ENCODE peak calls at places on chromosome 14, in four cellular contexts. One of them, this sample, is unnamed.

GRCh38 chr14:91387135-91387849 is 30.3 kb downstream of the CCDC88C start:
- DNase-seq in right atrium auricular region: no peak
- DNase-seq in heart left ventricle: no peak
- DNase-seq in body of pancreas: no peak
- DNase-seq in this sample: no peak

GRCh38 chr14:38143651-38144505 is 63.8 kb upstream of the SSTR1 start:
- DNase-seq in right atrium auricular region: no peak
- DNase-seq in heart left ventricle: no peak
- DNase-seq in body of pancreas: no peak
- DNase-seq in this sample: no peak

GRCh38 chr14:76929927-76930326 is 98.6 kb downstream of the IRF2BPL start:
- DNase-seq in right atrium auricular region: no peak
- DNase-seq in body of pancreas: no peak
- DNase-seq in heart left ventricle: no peak
- DNase-seq in this sample: peak; percentile 56

GRCh38 chr14:90778468-90779255 is 37.6 kb downstream of the TTC7B start:
- DNase-seq in body of pancreas: no peak
- DNase-seq in right atrium auricular region: no peak
- DNase-seq in heart left ventricle: no peak
- DNase-seq in this sample: no peak

GRCh38 chr14:90188588-90188987 is 67.8 kb upstream of the PSMC1 start:
- DNase-seq in right atrium auricular region: no peak
- DNase-seq in body of pancreas: no peak
- DNase-seq in heart left ventricle: no peak
- DNase-seq in this sample: no peak

GRCh38 chr14:105303949-105304348 is 3.1 kb upstream of the BRF1 start:
- DNase-seq in body of pancreas: no peak
- DNase-seq in heart left ventricle: no peak
- DNase-seq in right atrium auricular region: no peak
- DNase-seq in this sample: no peak

GRCh38 chr14:63672417-63673180 is 30.9 kb upstream of the WDR89 start:
- DNase-seq in body of pancreas: no peak
- DNase-seq in heart left ventricle: no peak
- DNase-seq in right atrium auricular region: no peak
- DNase-seq in this sample: no peak

GRCh38 chr14:21525571-21525970 is 575 bp downstream of the SALL2 start:
- DNase-seq in heart left ventricle: no peak
- DNase-seq in body of pancreas: no peak
- DNase-seq in right atrium auricular region: no peak
- DNase-seq in this sample: no peak

GRCh38 chr14:43475762-43476161 is 1031.3 kb downstream of the FSCB start:
- DNase-seq in right atrium auricular region: no peak
- DNase-seq in body of pancreas: no peak
- DNase-seq in heart left ventricle: no peak
- DNase-seq in this sample: no peak

GRCh38 chr14:91373591-91374245 is 43.9 kb downstream of the CCDC88C start:
- DNase-seq in right atrium auricular region: no peak
- DNase-seq in body of pancreas: no peak
- DNase-seq in heart left ventricle: no peak
- DNase-seq in this sample: peak; percentile 88

GRCh38 chr14:50658203-50658602 is 9.9 kb downstream of the SAV1 start:
- DNase-seq in right atrium auricular region: no peak
- DNase-seq in body of pancreas: no peak
- DNase-seq in heart left ventricle: no peak
- DNase-seq in this sample: no peak

GRCh38 chr14:70359076-70359424 is 433 bp downstream of the COX16 start:
- DNase-seq in heart left ventricle: no peak
- DNase-seq in right atrium auricular region: no peak
- DNase-seq in body of pancreas: no peak
- DNase-seq in this sample: no peak

GRCh38 chr14:69317780-69318179 is 57.8 kb downstream of the GALNT16 start:
- DNase-seq in body of pancreas: no peak
- DNase-seq in right atrium auricular region: no peak
- DNase-seq in heart left ventricle: no peak
- DNase-seq in this sample: no peak

GRCh38 chr14:54025661-54026060 is 69.0 kb upstream of the BMP4 start:
- DNase-seq in right atrium auricular region: no peak
- DNase-seq in body of pancreas: no peak
- DNase-seq in heart left ventricle: no peak
- DNase-seq in this sample: no peak

GRCh38 chr14:89240414-89240813 is 176.6 kb downstream of the FOXN3 start:
- DNase-seq in right atrium auricular region: no peak
- DNase-seq in body of pancreas: no peak
- DNase-seq in heart left ventricle: no peak
- DNase-seq in this sample: no peak

GRCh38 chr14:89320381-89321000 is 96.5 kb downstream of the FOXN3 start:
- DNase-seq in heart left ventricle: no peak
- DNase-seq in body of pancreas: no peak
- DNase-seq in right atrium auricular region: no peak
- DNase-seq in this sample: no peak

GRCh38 chr14:95701846-95702221 is 12.1 kb downstream of the TCL1A start:
- DNase-seq in heart left ventricle: no peak
- DNase-seq in right atrium auricular region: no peak
- DNase-seq in body of pancreas: no peak
- DNase-seq in this sample: no peak

GRCh38 chr14:33800735-33801163 is 150.1 kb downstream of the EGLN3 start:
- DNase-seq in body of pancreas: no peak
- DNase-seq in heart left ventricle: no peak
- DNase-seq in right atrium auricular region: no peak
- DNase-seq in this sample: no peak

GRCh38 chr14:44970907-44971306 is 8.9 kb downstream of the TOGARAM1 start:
- DNase-seq in right atrium auricular region: no peak
- DNase-seq in body of pancreas: no peak
- DNase-seq in heart left ventricle: no peak
- DNase-seq in this sample: no peak

GRCh38 chr14:91280129-91280528 is 35.6 kb upstream of the GPR68 start:
- DNase-seq in right atrium auricular region: no peak
- DNase-seq in body of pancreas: no peak
- DNase-seq in heart left ventricle: no peak
- DNase-seq in this sample: no peak

GRCh38 chr14:96215845-96216244 is 11.2 kb downstream of the BDKRB2 start:
- DNase-seq in right atrium auricular region: no peak
- DNase-seq in heart left ventricle: no peak
- DNase-seq in body of pancreas: no peak
- DNase-seq in this sample: no peak

GRCh38 chr14:36264595-36264994 is 55.8 kb downstream of the MBIP start:
- DNase-seq in heart left ventricle: no peak
- DNase-seq in right atrium auricular region: no peak
- DNase-seq in body of pancreas: no peak
- DNase-seq in this sample: no peak

GRCh38 chr14:98444077-98444476 is 827.9 kb downstream of the BCL11B start:
- DNase-seq in body of pancreas: no peak
- DNase-seq in heart left ventricle: no peak
- DNase-seq in right atrium auricular region: no peak
- DNase-seq in this sample: peak; percentile 89

GRCh38 chr14:104931771-104932675 is 7.3 kb downstream of the PLD4 start:
- DNase-seq in body of pancreas: no peak
- DNase-seq in heart left ventricle: peak; percentile 30
- DNase-seq in right atrium auricular region: no peak
- DNase-seq in this sample: no peak

GRCh38 chr14:97177016-97177415 is 379.8 kb downstream of the VRK1 start:
- DNase-seq in body of pancreas: no peak
- DNase-seq in heart left ventricle: no peak
- DNase-seq in right atrium auricular region: no peak
- DNase-seq in this sample: peak; percentile 61

GRCh38 chr14:25680934-25681333 is 631.0 kb upstream of the STXBP6 start:
- DNase-seq in right atrium auricular region: no peak
- DNase-seq in body of pancreas: no peak
- DNase-seq in heart left ventricle: no peak
- DNase-seq in this sample: no peak

GRCh38 chr14:77542349-77543239 is 44.0 kb upstream of the ISM2 start:
- DNase-seq in heart left ventricle: no peak
- DNase-seq in right atrium auricular region: no peak
- DNase-seq in body of pancreas: no peak
- DNase-seq in this sample: no peak

GRCh38 chr14:57889245-57889644 is 23.4 kb upstream of the SLC35F4 start:
- DNase-seq in heart left ventricle: peak; percentile 77
- DNase-seq in body of pancreas: no peak
- DNase-seq in right atrium auricular region: peak; percentile 70
- DNase-seq in this sample: no peak

GRCh38 chr14:89598548-89599186 is 181.6 kb upstream of the FOXN3 start:
- DNase-seq in heart left ventricle: no peak
- DNase-seq in right atrium auricular region: no peak
- DNase-seq in body of pancreas: no peak
- DNase-seq in this sample: no peak

DNA sequence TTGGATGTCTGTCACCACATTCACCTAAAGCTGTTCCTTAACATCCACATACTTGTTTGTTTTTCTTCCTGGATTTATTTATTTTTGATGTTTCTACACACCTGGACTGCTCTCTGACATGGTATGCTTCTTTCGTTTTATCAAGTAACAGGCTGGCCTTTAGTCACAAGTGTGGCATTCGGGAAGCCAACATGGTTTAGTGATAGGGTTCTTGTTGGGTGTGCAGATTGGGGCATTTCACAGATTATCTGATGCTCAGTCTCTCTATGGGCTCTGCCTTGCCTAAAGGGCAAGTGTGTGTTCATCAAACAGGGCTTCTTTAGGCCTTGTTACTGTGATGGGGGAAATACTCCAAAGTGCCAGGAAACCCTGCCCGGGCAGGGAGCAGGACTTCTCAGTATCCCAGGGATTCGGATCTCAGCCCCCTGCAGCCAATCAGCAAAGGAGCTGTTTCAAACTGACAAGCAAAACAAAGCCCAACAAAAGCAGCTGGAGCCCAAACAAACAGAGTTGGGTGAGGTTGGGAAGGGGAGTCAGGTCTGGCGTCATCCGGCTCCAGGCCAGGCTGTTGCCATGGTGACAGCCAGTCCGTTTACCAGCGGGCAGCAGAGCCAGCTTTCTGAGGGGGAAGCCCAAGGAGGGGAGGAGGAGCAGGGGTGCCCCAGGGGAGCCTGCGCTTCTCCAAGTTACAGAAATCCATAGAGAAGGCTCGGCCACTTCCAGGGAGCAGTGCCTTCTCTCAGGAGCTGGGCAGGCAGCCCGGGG is 31.8 kb downstream of the FOS start:
- DNase-seq in right atrium auricular region: peak; percentile 97
- DNase-seq in body of pancreas: peak; percentile 84
- DNase-seq in heart left ventricle: peak; percentile 92
- DNase-seq in this sample: no peak
- H3K27ac ChIP-seq in right atrium auricular region: peak overlapping the region; percentile 73
- H3K27ac ChIP-seq in body of pancreas: peak overlapping the region; percentile 61
- H3K27ac ChIP-seq in heart left ventricle: peak overlapping the region; percentile 74
- H3K27ac ChIP-seq in this sample: no peak overlapping the region

DNA sequence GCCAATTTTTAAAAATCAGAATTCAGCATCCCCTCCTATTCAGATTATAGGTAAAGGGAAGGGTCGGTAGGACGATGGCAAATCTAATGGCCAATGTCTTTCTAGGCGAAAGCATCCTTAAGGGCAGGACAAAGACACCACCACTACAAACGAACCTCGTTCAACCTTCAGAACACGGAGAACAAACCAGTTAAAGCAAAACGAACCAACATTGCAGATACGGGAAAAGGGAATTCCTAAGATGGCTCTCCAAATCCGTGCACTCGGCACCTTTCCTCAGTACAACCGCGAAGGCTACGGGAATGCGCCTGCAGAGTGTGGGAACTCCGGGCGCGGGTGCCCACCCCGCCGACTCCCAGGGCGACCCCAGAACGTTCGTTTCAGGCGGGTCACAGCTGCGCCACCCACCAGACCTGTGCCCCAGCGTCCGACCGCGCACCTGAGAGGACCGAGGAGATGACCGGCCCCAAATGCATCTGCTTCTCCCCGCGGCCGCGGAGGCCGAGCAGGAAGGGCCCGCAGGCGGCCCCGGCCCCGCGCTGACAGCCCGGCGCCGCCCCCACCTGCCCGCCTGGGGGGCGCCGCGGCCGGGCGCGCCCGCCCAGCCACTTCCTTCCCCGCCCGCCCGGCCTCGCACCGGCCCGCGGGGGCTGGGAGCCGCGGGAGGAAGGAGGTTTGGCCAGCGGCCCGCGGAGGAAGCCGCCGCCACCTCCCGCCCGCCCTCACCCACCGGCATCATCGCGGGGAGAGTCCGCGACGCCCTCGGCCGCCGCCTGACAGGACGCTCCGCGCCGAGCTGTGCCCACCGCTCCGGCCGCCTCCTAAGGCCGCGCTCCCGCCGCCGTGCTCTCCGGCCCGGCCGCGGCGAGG is 571 bp downstream of the PPP1R13B start:
- DNase-seq in body of pancreas: peak; percentile 56
- DNase-seq in right atrium auricular region: no peak
- DNase-seq in heart left ventricle: peak; percentile 66
- DNase-seq in this sample: peak; percentile 6
- H3K27ac ChIP-seq in body of pancreas: peak overlapping the region; percentile 72
- H3K27ac ChIP-seq in right atrium auricular region: peak overlapping the region; percentile 90
- H3K27ac ChIP-seq in heart left ventricle: peak overlapping the region; percentile 85
- H3K27ac ChIP-seq in this sample: no peak overlapping the region

GRCh38 chr14:100307215-100308111 is 1.2 kb upstream of the SLC25A29 start:
- DNase-seq in right atrium auricular region: no peak
- DNase-seq in heart left ventricle: no peak
- DNase-seq in body of pancreas: no peak
- DNase-seq in this sample: no peak

GRCh38 chr14:100306506-100307214 is 416 bp upstream of the SLC25A29 start:
- DNase-seq in right atrium auricular region: peak; percentile 83
- DNase-seq in body of pancreas: peak; percentile 86
- DNase-seq in heart left ventricle: peak; percentile 90
- DNase-seq in this sample: peak; percentile 80

GRCh38 chr14:100305446-100306255 is 593 bp downstream of the SLC25A29 start:
- DNase-seq in body of pancreas: peak; percentile 31
- DNase-seq in right atrium auricular region: no peak
- DNase-seq in heart left ventricle: no peak
- DNase-seq in this sample: peak; percentile 51

GRCh38 chr14:100304825-100305445 is 1.3 kb downstream of the SLC25A29 start:
- DNase-seq in right atrium auricular region: peak; percentile 73
- DNase-seq in body of pancreas: peak; percentile 74
- DNase-seq in heart left ventricle: no peak
- DNase-seq in this sample: no peak

DNA sequence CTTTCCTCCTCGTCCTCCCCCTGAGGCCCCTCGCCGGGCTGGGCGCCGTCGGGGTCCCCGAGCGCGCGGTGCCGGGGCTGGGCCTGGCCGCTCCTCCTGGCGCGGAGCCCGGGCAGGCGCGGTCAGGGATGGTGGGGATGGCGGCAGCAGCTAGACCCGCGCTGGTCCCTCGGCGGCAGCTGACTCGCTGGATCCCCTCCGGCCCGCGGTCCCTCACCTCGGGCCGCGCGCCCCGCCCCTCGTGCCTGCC is at the start of gene SLC25A29:
- DNase-seq in body of pancreas: no peak
- DNase-seq in heart left ventricle: no peak
- DNase-seq in right atrium auricular region: no peak
- DNase-seq in this sample: no peak
- H3K27ac ChIP-seq in body of pancreas: peak within 1 kb of the TSS; percentile 71
- H3K27ac ChIP-seq in heart left ventricle: peak within 1 kb of the TSS; percentile 92
- H3K27ac ChIP-seq in right atrium auricular region: peak within 1 kb of the TSS; percentile 80
- H3K27ac ChIP-seq in this sample: peak within 1 kb of the TSS; percentile 33

GRCh38 chr14:32012062-32012461 is 65.0 kb upstream of the ARHGAP5 start:
- DNase-seq in body of pancreas: no peak
- DNase-seq in right atrium auricular region: no peak
- DNase-seq in heart left ventricle: no peak
- DNase-seq in this sample: no peak

GRCh38 chr14:32010561-32011188 is 66.4 kb upstream of the ARHGAP5 start:
- DNase-seq in right atrium auricular region: no peak
- DNase-seq in heart left ventricle: no peak
- DNase-seq in body of pancreas: no peak
- DNase-seq in this sample: no peak

GRCh38 chr14:32012571-32012970 is 64.5 kb upstream of the ARHGAP5 start:
- DNase-seq in body of pancreas: no peak
- DNase-seq in right atrium auricular region: no peak
- DNase-seq in heart left ventricle: no peak
- DNase-seq in this sample: no peak

GRCh38 chr14:32009636-32010560 is 67.2 kb upstream of the ARHGAP5 start:
- DNase-seq in right atrium auricular region: no peak
- DNase-seq in body of pancreas: no peak
- DNase-seq in heart left ventricle: no peak
- DNase-seq in this sample: no peak

GRCh38 chr14:32011225-32011624 is 65.9 kb upstream of the ARHGAP5 start:
- DNase-seq in heart left ventricle: no peak
- DNase-seq in body of pancreas: no peak
- DNase-seq in right atrium auricular region: no peak
- DNase-seq in this sample: no peak
- H3K27ac ChIP-seq in heart left ventricle: no peak overlapping the region
- H3K27ac ChIP-seq in body of pancreas: no peak overlapping the region
- H3K27ac ChIP-seq in right atrium auricular region: peak overlapping the region; percentile 72
- H3K27ac ChIP-seq in this sample: no peak overlapping the region

This sample was measured in CD4-positive, CD25-positive, alpha-beta regulatory T cell.